ENCODE peak calls at places on chromosomes 1 and 21, in five cellular contexts. One of them, this sample, is unnamed.

GRCh38 chr1:226763741-226764264 is 24.7 kb upstream of the ITPKB start:
- DNase-seq in spleen: no peak
- DNase-seq in body of pancreas: no peak
- DNase-seq in transverse colon: no peak
- DNase-seq in A549: peak
- DNase-seq in this sample: no peak

GRCh38 chr1:38246955-38247952 is 200.7 kb upstream of the POU3F1 start:
- DNase-seq in spleen: no peak
- DNase-seq in body of pancreas: no peak
- DNase-seq in transverse colon: peak
- DNase-seq in A549: no peak
- DNase-seq in this sample: no peak

GRCh38 chr1:19461352-19461645 is 24.0 kb downstream of the CAPZB start:
- DNase-seq in spleen: peak
- DNase-seq in body of pancreas: no peak
- DNase-seq in transverse colon: no peak
- DNase-seq in A549: no peak
- DNase-seq in this sample: no peak

GRCh38 chr21:34807881-34808568 is 139.2 kb downstream of the CLIC6 start:
- DNase-seq in spleen: peak
- DNase-seq in body of pancreas: no peak
- DNase-seq in transverse colon: no peak
- DNase-seq in A549: peak
- DNase-seq in this sample: no peak

GRCh38 chr1:203860396-203860951 is 925 bp upstream of the SNRPE start:
- DNase-seq in spleen: no peak
- DNase-seq in body of pancreas: peak
- DNase-seq in transverse colon: peak
- DNase-seq in A549: no peak
- DNase-seq in this sample: peak

GRCh38 chr1:187143783-187144182 is 315.0 kb downstream of the PLA2G4A start:
- DNase-seq in spleen: no peak
- DNase-seq in body of pancreas: no peak
- DNase-seq in transverse colon: no peak
- DNase-seq in A549: no peak
- DNase-seq in this sample: no peak

GRCh38 chr1:101203812-101204540 is 32.8 kb upstream of the S1PR1 start:
- DNase-seq in spleen: no peak
- DNase-seq in body of pancreas: no peak
- DNase-seq in transverse colon: no peak
- DNase-seq in A549: no peak
- DNase-seq in this sample: no peak

GRCh38 chr1:61222240-61222639 is 139.9 kb downstream of the NFIA start:
- DNase-seq in spleen: no peak
- DNase-seq in body of pancreas: no peak
- DNase-seq in transverse colon: no peak
- DNase-seq in A549: no peak
- DNase-seq in this sample: no peak

GRCh38 chr21:44397431-44398031 is 44.1 kb downstream of the TRPM2 start:
- DNase-seq in spleen: no peak
- DNase-seq in body of pancreas: no peak
- DNase-seq in transverse colon: no peak
- DNase-seq in A549: no peak
- DNase-seq in this sample: no peak

GRCh38 chr1:79792212-79792575 is 785.7 kb upstream of the ADGRL4 start:
- DNase-seq in spleen: no peak
- DNase-seq in body of pancreas: no peak
- DNase-seq in transverse colon: no peak
- DNase-seq in A549: no peak
- DNase-seq in this sample: no peak

GRCh38 chr21:44804762-44805161 is 3.1 kb upstream of the UBE2G2 start:
- DNase-seq in spleen: no peak
- DNase-seq in body of pancreas: no peak
- DNase-seq in transverse colon: no peak
- DNase-seq in A549: no peak
- DNase-seq in this sample: no peak

GRCh38 chr1:245380790-245381535 is 226.2 kb downstream of the KIF26B start:
- DNase-seq in spleen: no peak
- DNase-seq in body of pancreas: no peak
- DNase-seq in transverse colon: no peak
- DNase-seq in A549: peak
- DNase-seq in this sample: no peak

GRCh38 chr1:34460193-34460592 is 283.5 kb downstream of the C1orf94 start:
- DNase-seq in spleen: no peak
- DNase-seq in body of pancreas: peak
- DNase-seq in transverse colon: peak
- DNase-seq in A549: peak
- DNase-seq in this sample: no peak

GRCh38 chr1:169711469-169712308 is at the start of gene SELL:
- DNase-seq in spleen: no peak
- DNase-seq in body of pancreas: peak
- DNase-seq in transverse colon: peak
- DNase-seq in A549: peak
- DNase-seq in this sample: peak

GRCh38 chr1:100232156-100232555 is 17.5 kb downstream of the DBT start:
- DNase-seq in spleen: no peak
- DNase-seq in body of pancreas: no peak
- DNase-seq in transverse colon: no peak
- DNase-seq in A549: no peak
- DNase-seq in this sample: no peak

GRCh38 chr1:231724876-231725647 is 98.5 kb downstream of the DISC1 start:
- DNase-seq in spleen: no peak
- DNase-seq in body of pancreas: no peak
- DNase-seq in transverse colon: no peak
- DNase-seq in A549: peak
- DNase-seq in this sample: no peak

GRCh38 chr1:182410138-182410537 is 9.7 kb upstream of the TEDDM1 start:
- DNase-seq in spleen: no peak
- DNase-seq in body of pancreas: no peak
- DNase-seq in transverse colon: no peak
- DNase-seq in A549: no peak
- DNase-seq in this sample: no peak

GRCh38 chr1:82483146-82483545 is 682.4 kb downstream of the ADGRL2 start:
- DNase-seq in spleen: no peak
- DNase-seq in body of pancreas: no peak
- DNase-seq in transverse colon: no peak
- DNase-seq in A549: no peak
- DNase-seq in this sample: no peak

GRCh38 chr1:20413791-20414140 is 72.2 kb downstream of the CAMK2N1 start:
- DNase-seq in spleen: no peak
- DNase-seq in body of pancreas: no peak
- DNase-seq in transverse colon: no peak
- DNase-seq in A549: no peak
- DNase-seq in this sample: no peak

GRCh38 chr1:200354243-200354642 is 55.6 kb downstream of the ZNF281 start:
- DNase-seq in spleen: no peak
- DNase-seq in body of pancreas: no peak
- DNase-seq in transverse colon: no peak
- DNase-seq in A549: no peak
- DNase-seq in this sample: no peak

GRCh38 chr1:154014154-154014910 is 23.8 kb downstream of the RPS27 start:
- DNase-seq in spleen: no peak
- DNase-seq in body of pancreas: no peak
- DNase-seq in transverse colon: no peak
- DNase-seq in A549: no peak
- DNase-seq in this sample: no peak

GRCh38 chr1:220734571-220735326 is 13.4 kb upstream of the MTARC2 start:
- DNase-seq in spleen: no peak
- DNase-seq in body of pancreas: no peak
- DNase-seq in transverse colon: peak
- DNase-seq in A549: peak
- DNase-seq in this sample: no peak

GRCh38 chr1:205284420-205285144 is 37.0 kb downstream of the NUAK2 start:
- DNase-seq in spleen: peak
- DNase-seq in body of pancreas: peak
- DNase-seq in transverse colon: peak
- DNase-seq in A549: peak
- DNase-seq in this sample: peak

GRCh38 chr1:205275916-205276315 is 45.6 kb downstream of the NUAK2 start:
- DNase-seq in spleen: no peak
- DNase-seq in body of pancreas: no peak
- DNase-seq in transverse colon: no peak
- DNase-seq in A549: no peak
- DNase-seq in this sample: no peak

GRCh38 chr1:205276334-205277065 is 45.0 kb downstream of the NUAK2 start:
- DNase-seq in spleen: no peak
- DNase-seq in body of pancreas: peak
- DNase-seq in transverse colon: no peak
- DNase-seq in A549: no peak
- DNase-seq in this sample: no peak

GRCh38 chr1:205283270-205284147 is 38.0 kb downstream of the NUAK2 start:
- DNase-seq in spleen: no peak
- DNase-seq in body of pancreas: no peak
- DNase-seq in transverse colon: no peak
- DNase-seq in A549: no peak
- DNase-seq in this sample: no peak

GRCh38 chr1:205279986-205280385 is 41.6 kb downstream of the NUAK2 start:
- DNase-seq in spleen: no peak
- DNase-seq in body of pancreas: no peak
- DNase-seq in transverse colon: peak
- DNase-seq in A549: no peak
- DNase-seq in this sample: no peak
- H3K27ac ChIP-seq in spleen: peak
- H3K27ac ChIP-seq in body of pancreas: no peak
- H3K27ac ChIP-seq in transverse colon: peak
- H3K27ac ChIP-seq in A549: peak
- H3K27ac ChIP-seq in this sample: no peak

DNA sequence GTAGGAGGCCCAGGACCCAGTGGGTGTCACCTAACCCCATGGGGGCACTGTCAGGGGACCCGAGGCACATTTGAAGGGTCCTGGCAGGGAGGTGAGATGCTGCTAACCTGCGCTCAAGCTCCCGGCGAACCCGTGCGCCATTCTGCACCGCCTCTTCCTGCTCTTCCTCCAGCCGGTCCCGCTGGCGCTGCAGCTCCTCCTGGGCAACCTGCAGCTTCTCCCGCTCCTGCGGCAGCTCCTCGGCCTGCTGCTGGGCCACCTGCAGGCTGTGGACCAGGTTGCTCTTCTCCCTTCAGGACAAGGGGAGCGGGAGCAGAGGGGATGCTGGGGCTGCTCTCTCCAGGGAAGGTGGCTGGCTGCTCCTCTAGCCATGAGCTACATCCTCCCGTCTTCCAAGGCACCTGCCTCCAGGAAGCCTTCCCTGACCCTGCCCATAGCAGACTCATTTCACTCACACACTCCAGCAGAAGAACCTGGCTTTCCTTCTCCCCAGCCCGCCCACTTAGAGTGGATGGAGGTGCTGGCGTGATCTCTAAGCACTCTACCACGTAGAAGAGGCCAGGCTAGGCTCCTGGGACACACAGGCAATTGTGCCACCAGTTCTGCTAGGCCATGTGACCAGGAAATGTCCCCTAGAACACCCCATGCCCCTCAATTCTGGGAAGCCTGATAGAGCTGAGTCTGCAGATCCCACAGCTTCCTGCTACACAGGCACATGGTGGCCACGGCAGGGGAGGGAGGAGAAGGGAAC is 15.2 kb upstream of the NBPF1 start:
- DNase-seq in spleen: peak
- DNase-seq in body of pancreas: no peak
- DNase-seq in transverse colon: peak
- DNase-seq in A549: no peak
- DNase-seq in this sample: no peak
- TF ChIP-seq POLR2A in spleen: no peak
- TF ChIP-seq POLR2A in body of pancreas: no peak
- TF ChIP-seq POLR2A in transverse colon: no peak
- TF ChIP-seq POLR2A in A549: no peak
- TF ChIP-seq POLR2A in this sample: no peak

GRCh38 chr1:2977886-2978611 is 43.2 kb upstream of the ACTRT2 start:
- DNase-seq in spleen: no peak
- DNase-seq in body of pancreas: no peak
- DNase-seq in transverse colon: no peak
- DNase-seq in A549: no peak
- DNase-seq in this sample: no peak

GRCh38 chr1:2976180-2976562 is 45.1 kb upstream of the ACTRT2 start:
- DNase-seq in spleen: no peak
- DNase-seq in body of pancreas: peak
- DNase-seq in transverse colon: no peak
- DNase-seq in A549: no peak
- DNase-seq in this sample: no peak

GRCh38 chr1:2974701-2975301 is 46.5 kb upstream of the ACTRT2 start:
- DNase-seq in spleen: no peak
- DNase-seq in body of pancreas: no peak
- DNase-seq in transverse colon: no peak
- DNase-seq in A549: no peak
- DNase-seq in this sample: no peak

GRCh38 chr1:2973661-2974593 is 47.3 kb upstream of the ACTRT2 start:
- DNase-seq in spleen: peak
- DNase-seq in body of pancreas: no peak
- DNase-seq in transverse colon: no peak
- DNase-seq in A549: no peak
- DNase-seq in this sample: no peak

GRCh38 chr1:2975466-2976179 is 45.6 kb upstream of the ACTRT2 start:
- DNase-seq in spleen: no peak
- DNase-seq in body of pancreas: no peak
- DNase-seq in transverse colon: no peak
- DNase-seq in A549: no peak
- DNase-seq in this sample: no peak
- H3K27ac ChIP-seq in spleen: no peak
- H3K27ac ChIP-seq in body of pancreas: peak
- H3K27ac ChIP-seq in transverse colon: no peak
- H3K27ac ChIP-seq in A549: no peak
- H3K27ac ChIP-seq in this sample: no peak

DNA sequence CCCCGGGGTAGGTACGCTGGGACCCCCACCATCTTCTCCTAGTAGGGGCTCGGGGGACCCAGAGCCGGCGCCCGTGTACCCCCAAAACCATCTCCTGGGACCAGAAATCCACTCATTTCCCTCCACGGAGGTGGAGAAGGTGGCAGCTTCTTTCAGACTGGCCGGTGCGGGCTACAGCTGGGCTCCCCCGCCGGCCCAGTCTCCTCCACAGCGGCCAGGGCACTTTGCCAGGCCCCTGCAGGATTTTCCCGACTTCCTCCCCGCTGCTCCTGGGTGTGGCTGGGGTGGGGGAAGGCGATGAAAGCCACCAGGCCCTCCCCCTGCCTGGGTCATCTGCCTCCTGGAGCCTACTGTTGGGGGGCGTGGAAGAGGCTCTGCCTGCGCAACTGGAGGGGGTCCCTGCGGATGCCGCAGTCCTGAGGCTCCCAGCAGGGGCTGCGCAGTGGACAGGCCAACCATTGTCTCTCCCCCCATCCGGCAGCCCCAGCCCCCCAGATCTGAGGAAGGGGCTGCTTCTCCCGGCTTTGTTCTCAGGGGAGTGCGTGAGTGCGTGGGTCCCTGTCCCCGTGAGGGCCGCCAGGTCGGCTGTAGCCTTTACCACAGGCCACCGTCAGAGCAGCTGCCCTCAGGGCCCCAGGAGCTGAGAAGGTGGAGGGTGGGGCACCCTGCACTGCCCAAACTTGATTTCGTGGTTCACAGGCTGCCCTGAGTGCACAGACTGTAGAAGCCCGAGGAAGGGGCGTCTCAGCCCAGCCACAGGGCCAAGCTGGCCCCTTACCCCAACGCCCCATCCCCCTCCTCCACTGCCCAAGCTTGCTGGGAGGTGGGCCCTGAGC is 1.3 kb downstream of the AGRN start:
- DNase-seq in spleen: no peak
- DNase-seq in body of pancreas: peak
- DNase-seq in transverse colon: peak
- DNase-seq in A549: no peak
- DNase-seq in this sample: no peak
- TF ChIP-seq POLR2A in spleen: no peak
- TF ChIP-seq POLR2A in body of pancreas: peak
- TF ChIP-seq POLR2A in transverse colon: no peak
- TF ChIP-seq POLR2A in A549: no peak
- TF ChIP-seq POLR2A in this sample: peak

This sample was measured in prostate gland.